ENCODE peak calls at places on chromosome 9, in nine cellular contexts. One of them, this sample, is unnamed.

GRCh38 chr9:85943757-85944430 is 2.9 kb downstream of the NAA35 start:
- DNase-seq in choroid plexus epithelial cell: no peak
- DNase-seq in stimulated activated CD8-positive, alpha-beta memory T cell treated with anti-CD3 and anti-CD28 coated beads, Interleukin-2, amount 100 ng/mL, for 48 hours: no peak
- DNase-seq in neural progenitor cell: no peak
- DNase-seq in A172: no peak
- DNase-seq in adrenal gland: no peak
- DNase-seq in activated CD8-positive, alpha-beta memory T cell treated with anti-CD3 and anti-CD28 coated beads for 1 hour: no peak
- DNase-seq in ELF-1: no peak
- DNase-seq in COLO829: no peak
- DNase-seq in this sample: no peak

GRCh38 chr9:98219364-98219716 is 26.9 kb upstream of the CORO2A start:
- DNase-seq in A172: no peak
- DNase-seq in adrenal gland: no peak
- DNase-seq in COLO829: no peak
- DNase-seq in ELF-1: no peak
- DNase-seq in neural progenitor cell: no peak
- DNase-seq in activated CD8-positive, alpha-beta memory T cell treated with anti-CD3 and anti-CD28 coated beads for 1 hour: no peak
- DNase-seq in stimulated activated CD8-positive, alpha-beta memory T cell treated with anti-CD3 and anti-CD28 coated beads, Interleukin-2, amount 100 ng/mL, for 48 hours: no peak
- DNase-seq in choroid plexus epithelial cell: no peak
- DNase-seq in this sample: no peak

GRCh38 chr9:78004478-78005229 is 27.0 kb downstream of the GNAQ start:
- DNase-seq in adrenal gland: no peak
- DNase-seq in choroid plexus epithelial cell: peak
- DNase-seq in A172: peak
- DNase-seq in activated CD8-positive, alpha-beta memory T cell treated with anti-CD3 and anti-CD28 coated beads for 1 hour: no peak
- DNase-seq in COLO829: no peak
- DNase-seq in neural progenitor cell: no peak
- DNase-seq in ELF-1: no peak
- DNase-seq in stimulated activated CD8-positive, alpha-beta memory T cell treated with anti-CD3 and anti-CD28 coated beads, Interleukin-2, amount 100 ng/mL, for 48 hours: no peak
- DNase-seq in this sample: no peak

GRCh38 chr9:101625871-101626270 is 31.1 kb upstream of the PPP3R2 start:
- DNase-seq in activated CD8-positive, alpha-beta memory T cell treated with anti-CD3 and anti-CD28 coated beads for 1 hour: no peak
- DNase-seq in ELF-1: no peak
- DNase-seq in A172: no peak
- DNase-seq in choroid plexus epithelial cell: no peak
- DNase-seq in neural progenitor cell: no peak
- DNase-seq in COLO829: no peak
- DNase-seq in adrenal gland: no peak
- DNase-seq in stimulated activated CD8-positive, alpha-beta memory T cell treated with anti-CD3 and anti-CD28 coated beads, Interleukin-2, amount 100 ng/mL, for 48 hours: no peak
- DNase-seq in this sample: no peak

GRCh38 chr9:136645903-136646754 is 16.6 kb upstream of the EGFL7 start:
- DNase-seq in choroid plexus epithelial cell: peak
- DNase-seq in neural progenitor cell: peak
- DNase-seq in COLO829: no peak
- DNase-seq in A172: no peak
- DNase-seq in ELF-1: peak
- DNase-seq in stimulated activated CD8-positive, alpha-beta memory T cell treated with anti-CD3 and anti-CD28 coated beads, Interleukin-2, amount 100 ng/mL, for 48 hours: no peak
- DNase-seq in adrenal gland: no peak
- DNase-seq in activated CD8-positive, alpha-beta memory T cell treated with anti-CD3 and anti-CD28 coated beads for 1 hour: no peak
- DNase-seq in this sample: no peak

GRCh38 chr9:5879419-5880181 is 11.1 kb upstream of the MLANA start:
- DNase-seq in ELF-1: peak
- DNase-seq in activated CD8-positive, alpha-beta memory T cell treated with anti-CD3 and anti-CD28 coated beads for 1 hour: no peak
- DNase-seq in A172: peak
- DNase-seq in stimulated activated CD8-positive, alpha-beta memory T cell treated with anti-CD3 and anti-CD28 coated beads, Interleukin-2, amount 100 ng/mL, for 48 hours: no peak
- DNase-seq in neural progenitor cell: peak
- DNase-seq in adrenal gland: peak
- DNase-seq in choroid plexus epithelial cell: peak
- DNase-seq in COLO829: peak
- DNase-seq in this sample: peak

GRCh38 chr9:36963356-36963755 is 70.7 kb downstream of the PAX5 start:
- DNase-seq in choroid plexus epithelial cell: no peak
- DNase-seq in adrenal gland: no peak
- DNase-seq in A172: no peak
- DNase-seq in neural progenitor cell: no peak
- DNase-seq in COLO829: no peak
- DNase-seq in ELF-1: no peak
- DNase-seq in stimulated activated CD8-positive, alpha-beta memory T cell treated with anti-CD3 and anti-CD28 coated beads, Interleukin-2, amount 100 ng/mL, for 48 hours: no peak
- DNase-seq in activated CD8-positive, alpha-beta memory T cell treated with anti-CD3 and anti-CD28 coated beads for 1 hour: no peak
- DNase-seq in this sample: no peak

GRCh38 chr9:108271646-108272349 is 584.0 kb downstream of the ACTL7B start:
- DNase-seq in activated CD8-positive, alpha-beta memory T cell treated with anti-CD3 and anti-CD28 coated beads for 1 hour: no peak
- DNase-seq in A172: peak
- DNase-seq in stimulated activated CD8-positive, alpha-beta memory T cell treated with anti-CD3 and anti-CD28 coated beads, Interleukin-2, amount 100 ng/mL, for 48 hours: no peak
- DNase-seq in neural progenitor cell: peak
- DNase-seq in choroid plexus epithelial cell: peak
- DNase-seq in COLO829: peak
- DNase-seq in ELF-1: peak
- DNase-seq in adrenal gland: no peak
- DNase-seq in this sample: peak